ENCODE peak calls at places on chromosomes 13 and 19, in four cellular contexts. L is tibial nerve, Y is cardiac muscle cell, P is IMR-90. X is an unnamed sample. For H3K4me1, the result is how much of the 10 kb centered on the place peaks cover.

GRCh38 chr13:113656831-113657671 is 947 bp downstream of the ATP4B start:
- DNase-seq in L (no peak), Y (no peak), P (no peak), X (peak)

GRCh38 chr13:73835138-73835721 is 299.0 kb downstream of the KLF12 start:
- DNase-seq in L (no peak), Y (peak), P (peak), X (no peak)

GRCh38 chr13:31421756-31422155 is 222.0 kb downstream of the B3GLCT start:
- DNase-seq in L (no peak), Y (no peak), P (no peak), X (no peak)

GRCh38 chr13:71866173-71867091 is 572 bp downstream of the DACH1 start:
- DNase-seq in L (no peak), Y (peak), P (no peak), X (peak)

GRCh38 chr13:102225892-102226291 is 176.0 kb downstream of the FGF14 start:
- DNase-seq in L (no peak), Y (no peak), P (no peak), X (no peak)

GRCh38 chr13:36261976-36262375 is 35.6 kb downstream of the CCDC169 start:
- DNase-seq in L (peak), Y (peak), P (no peak), X (no peak)

GRCh38 chr13:49341941-49342340 is 94.2 kb downstream of the CDADC1 start:
- DNase-seq in L (no peak), Y (no peak), P (no peak), X (no peak)

GRCh38 chr19:42396248-42396541 is 6.1 kb upstream of the CNFN start:
- DNase-seq in L (no peak), Y (peak), P (no peak), X (no peak)

GRCh38 chr13:36275190-36276002 is 22.2 kb downstream of the CCDC169 start:
- DNase-seq in L (peak), Y (peak), P (peak), X (peak)

GRCh38 chr13:76406243-76406642 is 480.0 kb downstream of the KCTD12 start:
- DNase-seq in L (no peak), Y (no peak), P (no peak), X (no peak)

GRCh38 chr19:18049390-18049789 is 37.3 kb downstream of the IL12RB1 start:
- DNase-seq in L (peak), Y (peak), P (peak), X (no peak)

GRCh38 chr19:52735734-52736133 is 890 bp upstream of the ZNF611 start:
- DNase-seq in L (peak), Y (peak), P (no peak), X (no peak)

GRCh38 chr19:41895745-41896580 is 13.0 kb downstream of the ARHGEF1 start:
- DNase-seq in L (no peak), Y (no peak), P (no peak), X (peak)

GRCh38 chr13:51556740-51557139 is 27.5 kb upstream of the WDFY2 start:
- DNase-seq in L (no peak), Y (no peak), P (no peak), X (no peak)

GRCh38 chr13:51557423-51557822 is 26.8 kb upstream of the WDFY2 start:
- DNase-seq in L (no peak), Y (no peak), P (no peak), X (no peak)

GRCh38 chr13:51560336-51560735 is 23.9 kb upstream of the WDFY2 start:
- DNase-seq in L (no peak), Y (no peak), P (no peak), X (no peak)

GRCh38 chr13:51559916-51560315 is 24.3 kb upstream of the WDFY2 start:
- DNase-seq in L (no peak), Y (no peak), P (no peak), X (no peak)

DNA sequence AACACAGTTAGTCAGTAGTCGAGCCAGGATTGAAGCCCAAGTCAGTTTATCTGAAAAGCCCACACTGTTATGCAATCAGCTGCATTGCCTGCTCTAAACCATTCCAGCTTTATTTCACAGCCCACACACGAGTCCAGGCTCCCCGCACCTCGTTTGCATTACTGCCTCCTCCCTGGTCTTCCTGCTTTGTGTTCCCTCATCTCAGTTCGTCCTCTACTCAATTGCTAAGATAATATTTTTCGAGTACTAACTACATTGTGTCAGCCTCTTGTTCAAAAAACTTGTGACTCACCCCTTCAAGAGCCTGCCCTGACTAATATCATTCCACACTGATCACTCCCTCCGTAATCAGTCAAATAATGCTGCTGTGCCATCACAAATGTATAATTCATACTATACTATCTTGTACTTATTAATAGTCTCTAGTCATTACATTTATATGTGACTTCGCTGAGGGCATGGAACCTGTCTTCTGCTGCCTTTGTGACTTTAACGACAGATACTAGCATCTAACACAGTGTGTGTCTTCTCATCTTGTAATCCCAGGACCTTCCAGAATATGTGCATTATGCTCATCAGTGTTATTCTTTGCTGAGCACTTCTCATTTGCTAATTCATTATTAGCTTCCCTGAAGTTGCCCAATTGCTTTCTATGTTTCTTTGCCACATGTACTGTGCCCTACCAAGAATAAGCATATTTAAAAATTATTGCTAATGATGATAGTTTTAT is 26.2 kb upstream of the WDFY2 start:
- DNase-seq in L (no peak), Y (peak), P (peak), X (no peak)
- H3K4me1 ChIP-seq in L (under half), Y (under half), P (under half), X (under half)

GRCh38 chr19:43545276-43545675 is 12.3 kb downstream of the ZNF575 start:
- DNase-seq in L (no peak), Y (no peak), P (no peak), X (no peak)
- H3K4me1 ChIP-seq in L (under half), Y (under half), P (under half), X (under half)

DNA sequence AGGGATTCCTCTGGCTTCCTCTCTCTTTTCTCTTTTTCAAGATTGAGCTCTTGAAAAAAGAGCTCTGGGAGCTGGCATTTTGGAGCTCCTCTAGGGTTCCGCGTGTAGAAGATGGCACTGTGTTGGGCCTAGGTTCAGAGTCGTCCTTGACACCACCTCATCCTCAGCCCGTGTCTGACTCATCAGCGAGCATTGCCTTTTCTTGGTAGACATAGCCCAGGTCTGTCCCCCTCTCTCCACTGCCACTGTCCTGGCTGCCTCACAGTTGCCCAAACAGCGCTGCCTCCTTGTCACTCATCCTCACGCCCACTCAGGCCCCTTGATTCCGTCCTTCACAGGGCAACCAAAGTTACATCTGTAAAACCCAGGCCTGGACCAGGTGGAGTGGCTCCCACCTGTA is 24.6 kb downstream of the PAK4 start:
- DNase-seq in L (no peak), Y (no peak), P (no peak), X (no peak)
- H3K4me1 ChIP-seq in L (under half), Y (under half), P (under half), X (under half)

GRCh38 chr13:33277351-33277750 is 8.2 kb downstream of the STARD13 start:
- DNase-seq in L (no peak), Y (no peak), P (no peak), X (no peak)
- H3K4me1 ChIP-seq in L (half or more), Y (under half), P (under half), X (under half)

DNA sequence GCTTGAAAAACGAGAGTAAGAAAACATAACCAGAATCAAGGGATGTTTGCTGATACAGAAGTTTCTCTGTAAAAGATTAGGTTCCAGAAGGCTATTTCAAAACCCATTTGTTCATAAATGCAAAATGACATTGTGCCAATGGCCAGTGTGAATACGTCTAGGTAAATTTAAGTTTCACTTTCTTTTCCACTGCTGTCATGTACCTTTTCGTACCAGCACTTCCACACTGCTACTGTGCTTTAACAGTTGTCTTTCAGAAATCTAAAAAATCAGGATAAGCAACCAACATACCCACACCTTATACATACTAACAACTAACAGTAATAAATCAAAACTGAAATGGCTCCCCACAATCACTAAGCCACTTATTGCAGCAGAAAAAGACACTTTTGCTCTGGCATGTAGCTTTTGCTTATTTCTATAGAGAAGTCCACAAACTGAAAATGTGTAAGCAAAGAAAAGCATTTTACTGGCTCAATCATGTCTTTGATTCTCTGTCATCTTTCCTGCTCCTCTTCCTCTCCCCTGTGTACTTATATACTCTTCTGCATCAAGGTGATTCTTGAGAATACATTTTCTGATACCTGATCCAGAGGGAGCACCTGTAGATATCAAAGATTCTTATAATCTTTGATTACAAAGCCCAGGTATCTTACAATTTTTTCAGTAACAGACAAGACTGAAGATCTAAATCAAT is 34.3 kb downstream of the ELF1 start:
- DNase-seq in L (no peak), Y (peak), P (no peak), X (no peak)
- H3K4me1 ChIP-seq in L (half or more), Y (under half), P (under half), X (under half)

GRCh38 chr19:45640849-45641273 is 1.7 kb upstream of the EML2 start:
- DNase-seq in L (no peak), Y (no peak), P (no peak), X (no peak)
- H3K4me1 ChIP-seq in L (half or more), Y (under half), P (under half), X (under half)

GRCh38 chr19:35305181-35305580 is 13.2 kb downstream of the MAG start:
- DNase-seq in L (no peak), Y (no peak), P (no peak), X (no peak)

GRCh38 chr19:35304036-35304435 is 12.1 kb downstream of the MAG start:
- DNase-seq in L (no peak), Y (no peak), P (no peak), X (no peak)

GRCh38 chr19:35307990-35308389 is 16.0 kb downstream of the MAG start:
- DNase-seq in L (no peak), Y (no peak), P (no peak), X (no peak)

GRCh38 chr19:35309481-35310279 is 17.7 kb downstream of the MAG start:
- DNase-seq in L (no peak), Y (peak), P (peak), X (no peak)

GRCh38 chr19:35306473-35307246 is 14.7 kb downstream of the MAG start:
- DNase-seq in L (no peak), Y (no peak), P (no peak), X (no peak)
- H3K4me1 ChIP-seq in L (under half), Y (under half), P (under half), X (under half)

GRCh38 chr19:1408300-1409203 is 1.2 kb downstream of the DAZAP1 start:
- DNase-seq in L (no peak), Y (peak), P (peak), X (no peak)

GRCh38 chr19:1409204-1410005 is 2.0 kb downstream of the DAZAP1 start:
- DNase-seq in L (no peak), Y (no peak), P (no peak), X (no peak)

GRCh38 chr19:1406496-1406817 is 929 bp upstream of the DAZAP1 start:
- DNase-seq in L (no peak), Y (no peak), P (no peak), X (no peak)

GRCh38 chr19:1407662-1408299 is 395 bp downstream of the DAZAP1 start:
- DNase-seq in L (no peak), Y (no peak), P (no peak), X (no peak)

DNA sequence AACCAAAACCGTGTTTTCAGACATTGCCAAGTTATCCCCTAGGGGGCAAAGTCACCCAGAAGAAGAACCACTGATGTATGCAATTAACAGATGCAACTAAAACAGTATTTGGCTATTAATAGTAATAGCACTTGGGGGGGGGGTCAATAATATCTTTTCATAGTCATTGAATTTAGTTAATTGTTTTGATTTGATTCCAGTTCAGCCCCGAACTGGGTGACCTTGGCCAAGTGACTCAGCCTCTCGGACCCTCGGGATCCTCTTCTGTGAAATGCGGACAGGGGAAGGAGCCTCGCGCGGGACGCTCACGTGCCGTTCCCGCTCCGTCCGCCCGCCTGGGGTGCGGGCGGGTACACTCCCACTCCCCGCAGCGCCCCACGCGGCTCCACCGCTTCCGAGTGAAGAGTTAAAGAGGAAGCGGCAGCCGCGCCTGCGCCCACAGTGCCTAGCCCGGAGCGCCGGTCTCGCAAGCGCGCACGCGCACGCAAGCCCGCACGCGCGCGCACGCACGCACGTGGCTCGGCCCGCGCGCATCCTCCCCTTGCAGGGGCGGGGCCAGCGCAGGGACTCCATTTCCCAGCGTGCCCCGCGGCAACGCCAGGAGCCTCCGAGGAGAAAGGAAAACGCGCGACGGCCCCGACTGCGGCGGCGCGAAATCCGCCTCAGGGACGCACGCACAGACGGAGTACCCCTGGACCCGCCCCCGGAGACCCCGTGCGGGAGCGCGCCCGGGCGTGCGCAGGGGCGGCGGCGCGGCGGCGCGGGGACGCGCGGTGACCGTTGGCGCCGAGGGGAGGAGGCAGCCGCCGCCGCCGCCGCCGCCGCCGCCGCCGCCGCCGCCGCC is at the start of gene DAZAP1:
- DNase-seq in L (peak), Y (peak), P (peak), X (peak)
- H3K4me1 ChIP-seq in L (half or more), Y (under half), P (under half), X (under half)